ENCODE peak calls at places on chromosomes 3 and 15, in ten cellular contexts. P is colonic mucosa; M is sigmoid colon; G is tibial artery; Z is esophagus squamous epithelium; U is GM23248; R is GM12878; A is CD8-positive, alpha-beta memory T cell; C is kidney; I is endodermal cell. X is an unnamed sample. For H3K36me3 and H3K4me1, the result is how much of the 10 kb centered on the place peaks cover.

GRCh38 chr3:183698318-183698731 is 728 bp downstream of the YEATS2 start:
- DNase-seq in P (peak), M (peak), G (no peak), Z (no peak), U (peak), R (no peak), A (peak), C (peak), I (no peak), X (peak)

GRCh38 chr3:123758081-123758564 is 126.0 kb downstream of the MYLK start:
- DNase-seq in P (peak), M (no peak), G (no peak), Z (no peak), U (peak), R (no peak), A (no peak), C (no peak), I (no peak), X (no peak)

GRCh38 chr3:150545419-150546225 is 674 bp downstream of the SERP1 start:
- DNase-seq in P (peak), M (peak), G (peak), Z (peak), U (peak), R (no peak), A (peak), C (peak), I (no peak), X (peak)

GRCh38 chr3:140441006-140441405 is 236.9 kb upstream of the TRIM42 start:
- DNase-seq in P (no peak), M (no peak), G (no peak), Z (no peak), U (peak), R (no peak), A (no peak), C (no peak), I (no peak), X (no peak)

GRCh38 chr15:92097473-92098178 is 244.1 kb downstream of the SLCO3A1 start:
- DNase-seq in P (peak), M (no peak), G (no peak), Z (no peak), U (peak), R (peak), A (peak), C (no peak), I (peak), X (peak)

GRCh38 chr3:127951276-127951675 is 36.2 kb downstream of the KBTBD12 start:
- DNase-seq in P (no peak), M (no peak), G (no peak), Z (no peak), U (peak), R (no peak), A (no peak), C (no peak), I (no peak), X (no peak)

GRCh38 chr3:187208159-187208558 is 10.9 kb downstream of the RTP1 start:
- DNase-seq in P (no peak), M (no peak), G (no peak), Z (no peak), U (peak), R (no peak), A (no peak), C (no peak), I (no peak), X (no peak)

GRCh38 chr3:29281265-29282228 is 676 bp downstream of the RBMS3 start:
- DNase-seq in P (no peak), M (peak), G (no peak), Z (no peak), U (peak), R (peak), A (no peak), C (peak), I (peak), X (no peak)

GRCh38 chr3:94009612-94010011 is 18.8 kb downstream of the STX19 start:
- DNase-seq in P (no peak), M (no peak), G (no peak), Z (no peak), U (no peak), R (no peak), A (no peak), C (no peak), I (no peak), X (no peak)

GRCh38 chr3:64223809-64224570 is 1.3 kb downstream of the PRICKLE2 start:
- DNase-seq in P (no peak), M (no peak), G (no peak), Z (no peak), U (peak), R (no peak), A (no peak), C (no peak), I (no peak), X (no peak)

GRCh38 chr15:88331291-88331690 is 74.8 kb upstream of the NTRK3 start:
- DNase-seq in P (peak), M (no peak), G (no peak), Z (no peak), U (peak), R (no peak), A (no peak), C (no peak), I (peak), X (no peak)

GRCh38 chr3:101461451-101461850 is 51.6 kb downstream of the SENP7 start:
- DNase-seq in P (no peak), M (no peak), G (no peak), Z (no peak), U (no peak), R (no peak), A (no peak), C (no peak), I (no peak), X (no peak)

GRCh38 chr3:187066228-187066995 is 72.9 kb downstream of the RPL39L start:
- DNase-seq in P (no peak), M (no peak), G (no peak), Z (no peak), U (peak), R (no peak), A (peak), C (no peak), I (peak), X (peak)

GRCh38 chr3:13414040-13414729 is 5.9 kb downstream of the NUP210 start:
- DNase-seq in P (peak), M (no peak), G (no peak), Z (peak), U (no peak), R (peak), A (peak), C (peak), I (no peak), X (peak)

GRCh38 chr3:56342475-56342874 is 125.8 kb downstream of the ERC2 start:
- DNase-seq in P (no peak), M (no peak), G (no peak), Z (no peak), U (no peak), R (no peak), A (no peak), C (no peak), I (no peak), X (no peak)

GRCh38 chr3:27319847-27320526 is 49.2 kb downstream of the NEK10 start:
- DNase-seq in P (peak), M (peak), G (peak), Z (no peak), U (no peak), R (no peak), A (no peak), C (no peak), I (no peak), X (no peak)

GRCh38 chr3:172216267-172216666 is 176.9 kb downstream of the FNDC3B start:
- DNase-seq in P (no peak), M (no peak), G (no peak), Z (no peak), U (no peak), R (no peak), A (no peak), C (no peak), I (no peak), X (no peak)

GRCh38 chr3:15260531-15260930 is 54.5 kb downstream of the CAPN7 start:
- DNase-seq in P (no peak), M (no peak), G (peak), Z (no peak), U (no peak), R (no peak), A (no peak), C (no peak), I (no peak), X (no peak)

GRCh38 chr15:73344051-73344450 is 24.7 kb downstream of the HCN4 start:
- DNase-seq in P (no peak), M (no peak), G (no peak), Z (no peak), U (peak), R (no peak), A (no peak), C (no peak), I (no peak), X (no peak)

GRCh38 chr3:80785475-80785874 is 976.0 kb downstream of the GBE1 start:
- DNase-seq in P (no peak), M (no peak), G (no peak), Z (no peak), U (peak), R (no peak), A (no peak), C (no peak), I (no peak), X (no peak)

DNA sequence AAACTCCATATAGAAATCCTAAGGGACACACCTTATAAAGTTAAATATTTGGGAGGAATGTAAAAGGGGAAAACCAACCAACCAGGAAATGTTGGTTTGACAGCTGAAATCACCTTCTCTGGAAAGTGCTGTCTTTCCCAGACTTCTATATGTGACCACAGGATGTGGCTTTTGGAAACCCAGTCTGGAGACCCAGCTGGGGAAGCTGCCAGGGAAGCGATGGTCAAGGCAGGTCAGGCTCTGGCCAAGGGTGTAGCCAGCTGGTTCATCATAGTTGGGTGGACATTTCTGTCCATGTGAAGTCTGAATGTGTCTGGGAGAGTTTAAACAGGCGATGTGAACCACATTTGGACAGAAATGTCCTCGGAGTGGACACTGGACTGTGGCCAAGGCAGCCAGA is 73.9 kb downstream of the ARNT2 start:
- DNase-seq in P (no peak), M (no peak), G (no peak), Z (no peak), U (no peak), R (no peak), A (no peak), C (no peak), I (no peak), X (no peak)
- H3K36me3 ChIP-seq in P (under half), M (under half), G (under half), Z (under half), U (under half), R (under half), A (under half), C (under half), I (under half), X (under half)

DNA sequence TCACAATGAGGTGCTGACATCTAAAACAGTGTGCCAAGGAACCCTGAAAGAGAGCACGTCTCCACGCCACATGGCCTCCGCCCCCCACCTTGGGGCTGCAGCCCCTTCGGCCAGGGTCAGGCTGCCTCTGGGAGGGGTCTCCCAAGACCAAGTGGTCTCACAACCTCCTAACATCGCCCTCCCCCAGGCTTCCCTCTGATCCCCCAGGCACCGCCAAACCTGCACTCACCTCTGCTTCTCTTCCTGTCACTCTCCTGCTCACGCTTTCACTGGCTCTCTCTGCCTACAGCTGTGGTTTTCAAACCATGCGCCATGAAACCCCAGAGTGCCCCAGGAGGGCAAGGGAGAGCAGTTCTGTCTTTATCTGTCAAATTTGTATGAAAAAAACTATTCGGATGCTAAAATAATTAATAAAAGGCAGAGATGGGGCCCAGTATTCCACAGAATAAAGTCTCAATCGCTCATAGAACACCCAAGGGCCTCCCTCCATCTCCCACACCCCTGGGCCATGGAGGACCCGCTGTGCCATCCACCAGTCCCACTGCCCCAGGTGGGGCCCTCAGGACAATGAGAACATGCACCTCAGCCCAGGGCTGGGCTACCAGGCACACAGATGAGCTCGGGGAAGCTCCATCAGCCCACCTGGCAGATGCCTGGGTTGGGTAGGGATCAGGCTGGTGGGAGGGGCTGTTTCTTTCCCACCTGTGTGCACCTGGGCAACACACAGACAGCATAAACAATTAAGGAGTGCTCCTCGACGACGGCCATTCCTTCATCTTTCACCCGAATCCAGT is 21.5 kb downstream of the CYFIP1 start:
- DNase-seq in P (no peak), M (peak), G (no peak), Z (no peak), U (no peak), R (no peak), A (no peak), C (no peak), I (no peak), X (no peak)
- H3K4me1 ChIP-seq in P (under half), M (under half), G (half or more), Z (half or more), U (under half), R (under half), A (under half), C (under half), I (under half), X (under half)

GRCh38 chr15:56927816-56928215 is 9.4 kb downstream of the TCF12 start:
- DNase-seq in P (no peak), M (no peak), G (no peak), Z (no peak), U (no peak), R (no peak), A (no peak), C (no peak), I (no peak), X (no peak)
- H3K36me3 ChIP-seq in P (under half), M (under half), G (under half), Z (under half), U (under half), R (under half), A (under half), C (under half), I (half or more), X (under half)

GRCh38 chr3:9169951-9170850 is 79.2 kb downstream of the SRGAP3 start:
- DNase-seq in P (no peak), M (no peak), G (no peak), Z (no peak), U (no peak), R (no peak), A (no peak), C (no peak), I (no peak), X (no peak)
- H3K4me1 ChIP-seq in P (under half), M (under half), G (under half), Z (half or more), U (under half), R (under half), A (under half), C (under half), I (under half), X (under half)

GRCh38 chr15:98960555-98961050 is 47.0 kb downstream of the PGPEP1L start:
- DNase-seq in P (no peak), M (no peak), G (peak), Z (no peak), U (no peak), R (no peak), A (no peak), C (no peak), I (no peak), X (no peak)
- H3K36me3 ChIP-seq in P (under half), M (half or more), G (half or more), Z (under half), U (half or more), R (under half), A (under half), C (under half), I (half or more), X (under half)

GRCh38 chr3:195259564-195260285 is 11.2 kb downstream of the XXYLT1 start:
- DNase-seq in P (peak), M (peak), G (peak), Z (peak), U (peak), R (peak), A (peak), C (peak), I (peak), X (peak)
- H3K4me1 ChIP-seq in P (under half), M (under half), G (under half), Z (half or more), U (under half), R (under half), A (under half), C (under half), I (under half), X (under half)

GRCh38 chr15:84794148-84794547 is 23.0 kb upstream of the ALPK3 start:
- DNase-seq in P (no peak), M (no peak), G (no peak), Z (no peak), U (no peak), R (no peak), A (no peak), C (no peak), I (no peak), X (no peak)
- H3K36me3 ChIP-seq in P (under half), M (half or more), G (half or more), Z (under half), U (under half), R (under half), A (under half), C (under half), I (half or more), X (under half)

GRCh38 chr15:31337352-31338031 is 10.9 kb downstream of the KLF13 start:
- DNase-seq in P (no peak), M (no peak), G (no peak), Z (no peak), U (no peak), R (no peak), A (no peak), C (peak), I (no peak), X (no peak)
- H3K4me1 ChIP-seq in P (under half), M (under half), G (under half), Z (half or more), U (under half), R (half or more), A (half or more), C (half or more), I (under half), X (half or more)